ENCODE peak calls at places on chromosomes 1 and 21, in eight cellular contexts. B is right atrium auricular region; M is CD8-positive, alpha-beta T cell; S is PC-3; F is A549; Z is tibial nerve; P is Panc1; Y is adrenal gland. C is an unnamed sample. For H3K4me1, the result is how much of the 10 kb centered on the place peaks cover.

GRCh38 chr1:236795757-236796719 is 946 bp downstream of the MTR start:
- DNase-seq in M (no peak), Z (peak), P (no peak), Y (no peak), S (peak), F (no peak), B (no peak), C (no peak)

GRCh38 chr1:244821134-244821533 is 14.3 kb upstream of the COX20 start:
- DNase-seq in B (no peak), Y (peak), F (no peak), P (no peak), Z (no peak), S (peak), M (no peak), C (no peak)

GRCh38 chr21:45579383-45580180 is 37.3 kb upstream of the SLC19A1 start:
- DNase-seq in F (no peak), Z (no peak), P (no peak), M (no peak), S (no peak), B (no peak), Y (no peak), C (no peak)

GRCh38 chr1:166327886-166328285 is 161.1 kb upstream of the FAM78B start:
- DNase-seq in M (no peak), B (no peak), P (no peak), S (no peak), F (no peak), Y (no peak), Z (no peak), C (no peak)

GRCh38 chr1:173295391-173295790 is 88.3 kb upstream of the TNFSF4 start:
- DNase-seq in Y (no peak), M (no peak), B (no peak), Z (no peak), P (no peak), F (no peak), S (no peak), C (no peak)

GRCh38 chr21:33196956-33197374 is 32.8 kb upstream of the IFNAR2 start:
- DNase-seq in S (peak), F (peak), B (peak), M (peak), Y (peak), Z (peak), P (peak), C (peak)

GRCh38 chr1:25810341-25811299 is 9.1 kb upstream of the MTFR1L start:
- DNase-seq in M (peak), P (peak), F (peak), Z (peak), Y (peak), B (no peak), S (peak), C (no peak)

GRCh38 chr1:240705584-240705983 is 93.6 kb upstream of the GREM2 start:
- DNase-seq in S (no peak), Z (no peak), F (no peak), M (no peak), Y (no peak), P (no peak), B (no peak), C (no peak)

GRCh38 chr1:243667591-243667990 is 182.5 kb downstream of the AKT3 start:
- DNase-seq in B (no peak), Y (no peak), M (no peak), P (no peak), F (no peak), S (no peak), Z (no peak), C (no peak)

GRCh38 chr1:25617626-25618432 is 1.2 kb downstream of the MAN1C1 start:
- DNase-seq in M (no peak), P (no peak), F (no peak), Z (no peak), Y (peak), B (no peak), S (no peak), C (no peak)

GRCh38 chr1:222284466-222284865 is 263.4 kb downstream of the HHIPL2 start:
- DNase-seq in F (no peak), P (no peak), B (no peak), S (no peak), M (no peak), Z (no peak), Y (no peak), C (no peak)

GRCh38 chr1:36658838-36659237 is 176.1 kb upstream of the CSF3R start:
- DNase-seq in M (no peak), B (no peak), Z (no peak), P (no peak), F (no peak), Y (no peak), S (no peak), C (no peak)

GRCh38 chr1:30446508-30446907 is 276.9 kb downstream of the MATN1 start:
- DNase-seq in F (no peak), Y (no peak), M (no peak), P (no peak), S (no peak), Z (no peak), B (no peak), C (no peak)

GRCh38 chr1:85608851-85609250 is 28.3 kb downstream of the CCN1 start:
- DNase-seq in P (no peak), B (no peak), Z (no peak), M (no peak), F (no peak), S (no peak), Y (no peak), C (no peak)

GRCh38 chr1:228032041-228032440 is 25.2 kb downstream of the WNT3A start:
- DNase-seq in Y (no peak), S (no peak), M (no peak), Z (no peak), F (no peak), B (no peak), P (no peak), C (no peak)

GRCh38 chr1:119712342-119713038 is 756 bp downstream of the PHGDH start:
- DNase-seq in P (no peak), S (peak), F (peak), B (peak), M (peak), Y (peak), Z (peak), C (peak)

GRCh38 chr1:15347182-15347581 is 62.5 kb upstream of the EFHD2 start:
- DNase-seq in B (no peak), F (no peak), Y (no peak), P (no peak), Z (no peak), S (no peak), M (peak), C (no peak)

GRCh38 chr1:53049574-53049967 is 12.4 kb upstream of the PODN start:
- DNase-seq in F (no peak), M (no peak), Y (no peak), Z (no peak), B (no peak), S (peak), P (no peak), C (no peak)

GRCh38 chr1:204441558-204441957 is 29.9 kb upstream of the PPP1R15B start:
- DNase-seq in Y (no peak), P (no peak), B (no peak), Z (no peak), M (no peak), S (no peak), F (no peak), C (no peak)

GRCh38 chr1:197001828-197002227 is 24.5 kb downstream of the CFHR5 start:
- DNase-seq in Z (no peak), Y (no peak), B (no peak), M (no peak), P (no peak), S (no peak), F (no peak), C (no peak)

GRCh38 chr1:197003132-197003531 is 25.8 kb downstream of the CFHR5 start:
- DNase-seq in Z (no peak), Y (no peak), P (no peak), F (no peak), B (no peak), S (no peak), M (no peak), C (no peak)

DNA sequence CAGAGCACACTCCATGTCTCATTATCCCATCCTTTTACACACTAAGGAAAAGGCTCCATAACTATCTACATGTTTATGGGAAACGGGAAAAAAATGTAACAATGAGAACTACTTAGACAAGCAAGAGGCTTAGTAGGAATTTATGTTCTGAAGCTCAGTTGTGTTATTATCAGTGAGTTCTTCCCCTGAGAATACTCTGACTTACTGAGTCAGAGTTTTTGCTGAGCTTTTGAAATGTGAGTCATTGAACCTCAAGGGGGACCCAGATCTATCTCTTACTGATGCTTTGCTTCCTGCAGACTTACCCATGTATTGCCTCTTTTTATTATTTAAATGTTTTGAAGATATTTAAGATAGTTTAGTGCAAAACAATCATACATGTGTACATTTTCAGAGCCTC is 20.1 kb downstream of the CFHR5 start:
- DNase-seq in S (peak), Z (no peak), Y (no peak), F (no peak), P (no peak), M (no peak), B (no peak), C (no peak)
- H3K4me1 ChIP-seq in S (under half), Z (under half), Y (under half), F (under half), P (under half), M (under half), B (under half), C (under half)

DNA sequence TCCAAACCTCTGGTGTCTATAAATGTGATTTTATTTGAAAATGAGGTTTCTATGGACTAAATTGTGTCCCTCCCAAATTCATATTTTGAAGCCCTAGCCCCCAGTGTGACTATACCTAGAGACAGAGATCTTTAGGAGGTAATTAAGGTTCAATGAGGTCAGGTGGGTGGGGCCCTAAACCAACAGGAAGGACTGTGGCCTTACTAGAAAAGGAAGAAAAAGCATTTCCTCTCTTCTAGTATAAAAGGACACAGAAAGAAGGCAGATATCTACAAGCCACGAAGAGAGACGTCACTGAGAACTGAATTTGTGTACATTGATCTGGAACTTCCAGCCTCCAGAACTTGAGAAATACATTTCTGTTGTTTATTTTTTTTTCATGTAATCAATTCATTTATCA is 123.1 kb upstream of the RUNX1 start:
- DNase-seq in B (no peak), M (no peak), F (no peak), Z (no peak), S (no peak), Y (no peak), P (no peak), C (no peak)
- TF ChIP-seq CTCF in B (no peak), M (no peak), F (no peak), Z (no peak), S (no peak), Y (no peak), P (no peak), C (no peak)

GRCh38 chr1:93620841-93621210 is 60.8 kb downstream of the BCAR3 start:
- DNase-seq in Y (no peak), S (peak), F (no peak), B (peak), M (no peak), P (no peak), Z (no peak), C (no peak)
- H3K4me1 ChIP-seq in Y (under half), S (half or more), F (half or more), B (half or more), M (under half), P (half or more), Z (under half), C (under half)

GRCh38 chr1:54800899-54801759 is at the start of gene TTC22:
- DNase-seq in B (no peak), S (peak), Z (no peak), P (no peak), Y (peak), M (peak), F (no peak), C (no peak)
- TF ChIP-seq CTCF in B (no peak), S (peak), Z (peak), P (peak), Y (peak), M (peak), F (no peak), C (peak)

GRCh38 chr1:20494609-20495311 is 8.8 kb upstream of the CAMK2N1 start:
- DNase-seq in M (no peak), P (no peak), F (no peak), Z (no peak), S (peak), Y (no peak), B (no peak), C (no peak)
- H3K4me1 ChIP-seq in M (under half), P (under half), F (under half), Z (under half), S (under half), Y (under half), B (under half), C (under half)